ENCODE peak calls at places on chromosomes 12 and 14, in nine cellular contexts. Y is AG10803, Z is AG09309, X is bronchial epithelial cell, A is upper lobe of right lung, C is pancreas, Q is cardiac muscle cell, R is MM.1S, O is Caco-2. U is an unnamed sample.

GRCh38 chr12:75854681-75855309 is 176.8 kb downstream of the PHLDA1 start:
- DNase-seq in Y (peak), Z (peak), X (no peak), A (no peak), C (no peak), Q (peak), R (no peak), O (no peak), U (no peak)

GRCh38 chr14:100715332-100715731 is 11.4 kb upstream of the DLK1 start:
- DNase-seq in Y (no peak), Z (no peak), X (no peak), A (no peak), C (no peak), Q (no peak), R (no peak), O (no peak), U (no peak)

GRCh38 chr14:52607061-52607460 is 54.4 kb downstream of the GPR137C start:
- DNase-seq in Y (no peak), Z (no peak), X (no peak), A (no peak), C (no peak), Q (no peak), R (no peak), O (no peak), U (no peak)

GRCh38 chr14:105850853-105851581 is 324.6 kb downstream of the TMEM121 start:
- DNase-seq in Y (no peak), Z (no peak), X (no peak), A (no peak), C (no peak), Q (no peak), R (no peak), O (no peak), U (no peak)

GRCh38 chr12:6887460-6887859 is 14.4 kb upstream of the SPSB2 start:
- DNase-seq in Y (no peak), Z (no peak), X (no peak), A (peak), C (no peak), Q (no peak), R (no peak), O (no peak), U (no peak)

GRCh38 chr14:76267322-76268012 is 108.5 kb upstream of the ESRRB start:
- DNase-seq in Y (peak), Z (no peak), X (peak), A (peak), C (peak), Q (peak), R (no peak), O (peak), U (no peak)

GRCh38 chr14:103346286-103346685 is 12.2 kb downstream of the EIF5 start:
- DNase-seq in Y (peak), Z (no peak), X (no peak), A (no peak), C (no peak), Q (no peak), R (no peak), O (no peak), U (no peak)

GRCh38 chr12:75739916-75740315 is 228.5 kb upstream of the KRR1 start:
- DNase-seq in Y (no peak), Z (no peak), X (no peak), A (peak), C (no peak), Q (no peak), R (no peak), O (no peak), U (no peak)

GRCh38 chr12:24778486-24779304 is 170.2 kb downstream of the BCAT1 start:
- DNase-seq in Y (peak), Z (peak), X (peak), A (no peak), C (no peak), Q (peak), R (peak), O (no peak), U (peak)

GRCh38 chr12:10722905-10723866 is at the start of gene YBX3:
- DNase-seq in Y (peak), Z (peak), X (peak), A (peak), C (peak), Q (peak), R (peak), O (peak), U (peak)

GRCh38 chr14:68249534-68250517 is 430.2 kb downstream of the RAD51B start:
- DNase-seq in Y (peak), Z (no peak), X (peak), A (no peak), C (no peak), Q (peak), R (no peak), O (peak), U (no peak)

GRCh38 chr12:95216704-95217376 is 427 bp downstream of the FGD6 start:
- DNase-seq in Y (no peak), Z (no peak), X (no peak), A (no peak), C (no peak), Q (peak), R (peak), O (no peak), U (peak)

GRCh38 chr12:114933428-114934160 is 249.6 kb upstream of the TBX3 start:
- DNase-seq in Y (peak), Z (peak), X (no peak), A (no peak), C (no peak), Q (peak), R (no peak), O (peak), U (peak)

GRCh38 chr12:108122644-108123043 is 6.4 kb upstream of the WSCD2 start:
- DNase-seq in Y (no peak), Z (no peak), X (no peak), A (no peak), C (no peak), Q (no peak), R (no peak), O (no peak), U (no peak)

GRCh38 chr14:25375639-25376038 is 325.7 kb upstream of the STXBP6 start:
- DNase-seq in Y (no peak), Z (no peak), X (no peak), A (no peak), C (no peak), Q (no peak), R (no peak), O (no peak), U (no peak)

GRCh38 chr14:25381498-25381897 is 331.6 kb upstream of the STXBP6 start:
- DNase-seq in Y (no peak), Z (no peak), X (no peak), A (no peak), C (no peak), Q (no peak), R (no peak), O (peak), U (no peak)
- TF ChIP-seq CTCF in Y (peak), Z (peak), X (no peak), A (no peak), C (peak), Q (no peak), R (peak), O (peak), U (peak)

GRCh38 chr14:74637184-74637562 is 25.1 kb upstream of the LTBP2 start:
- DNase-seq in Y (no peak), Z (no peak), X (no peak), A (no peak), C (no peak), Q (no peak), R (no peak), O (no peak), U (no peak)

GRCh38 chr14:74635831-74636230 is 23.8 kb upstream of the LTBP2 start:
- DNase-seq in Y (no peak), Z (no peak), X (no peak), A (no peak), C (no peak), Q (no peak), R (no peak), O (no peak), U (no peak)

GRCh38 chr14:74636424-74637183 is 24.6 kb upstream of the LTBP2 start:
- DNase-seq in Y (peak), Z (no peak), X (peak), A (no peak), C (no peak), Q (no peak), R (no peak), O (no peak), U (no peak)

GRCh38 chr14:74638970-74639369 is 26.9 kb upstream of the LTBP2 start:
- DNase-seq in Y (peak), Z (no peak), X (no peak), A (no peak), C (no peak), Q (peak), R (no peak), O (no peak), U (no peak)

GRCh38 chr14:74638066-74638465 is 26.0 kb upstream of the LTBP2 start:
- DNase-seq in Y (no peak), Z (no peak), X (no peak), A (no peak), C (no peak), Q (no peak), R (no peak), O (no peak), U (no peak)
- TF ChIP-seq CTCF in Y (no peak), Z (no peak), X (no peak), A (no peak), C (no peak), Q (no peak), R (no peak), O (no peak), U (no peak)

GRCh38 chr14:97295108-97295710 is 498.0 kb downstream of the VRK1 start:
- DNase-seq in Y (no peak), Z (no peak), X (no peak), A (no peak), C (no peak), Q (no peak), R (no peak), O (no peak), U (no peak)

GRCh38 chr14:97301931-97302559 is 504.9 kb downstream of the VRK1 start:
- DNase-seq in Y (no peak), Z (no peak), X (no peak), A (no peak), C (no peak), Q (no peak), R (no peak), O (no peak), U (no peak)

GRCh38 chr14:97299661-97300060 is 502.5 kb downstream of the VRK1 start:
- DNase-seq in Y (no peak), Z (no peak), X (no peak), A (no peak), C (no peak), Q (no peak), R (no peak), O (no peak), U (peak)

DNA sequence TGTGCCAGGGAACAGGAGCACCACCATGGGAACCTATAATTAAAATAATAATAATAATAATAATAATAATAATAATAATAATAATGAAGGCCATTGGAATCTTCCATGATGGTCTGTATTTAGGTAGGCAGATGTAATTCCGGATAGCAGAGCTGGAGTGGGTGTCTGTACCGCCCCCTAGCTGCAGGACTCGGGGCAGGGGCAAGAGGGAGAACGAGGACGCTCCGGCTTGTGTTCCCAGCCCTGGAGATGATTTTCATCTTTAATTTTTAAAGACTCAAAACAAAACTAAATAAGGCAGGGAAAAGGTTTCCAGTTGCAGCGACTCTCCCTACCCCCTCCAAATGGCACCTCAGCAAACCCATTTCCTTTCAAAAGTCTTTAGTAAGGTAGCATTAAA is 501.1 kb downstream of the VRK1 start:
- DNase-seq in Y (no peak), Z (no peak), X (no peak), A (no peak), C (no peak), Q (no peak), R (no peak), O (no peak), U (no peak)
- TF ChIP-seq CTCF in Y (no peak), Z (no peak), X (no peak), A (no peak), C (no peak), Q (no peak), R (no peak), O (no peak), U (peak)

GRCh38 chr14:77988966-77989365 is 181.2 kb upstream of the NRXN3 start:
- DNase-seq in Y (peak), Z (peak), X (peak), A (no peak), C (no peak), Q (peak), R (no peak), O (no peak), U (peak)
- TF ChIP-seq CTCF in Y (no peak), Z (no peak), X (no peak), A (no peak), C (no peak), Q (no peak), R (no peak), O (no peak), U (no peak)

GRCh38 chr12:64459388-64460024 is 7.6 kb downstream of the TBK1 start:
- DNase-seq in Y (peak), Z (no peak), X (no peak), A (no peak), C (no peak), Q (no peak), R (peak), O (no peak), U (no peak)
- TF ChIP-seq CTCF in Y (no peak), Z (no peak), X (no peak), A (no peak), C (no peak), Q (no peak), R (no peak), O (no peak), U (no peak)

GRCh38 chr14:55975281-55975905 is 142.8 kb upstream of the PELI2 start:
- DNase-seq in Y (no peak), Z (no peak), X (no peak), A (no peak), C (no peak), Q (no peak), R (no peak), O (no peak), U (no peak)

GRCh38 chr14:55979096-55979495 is 139.1 kb upstream of the PELI2 start:
- DNase-seq in Y (no peak), Z (no peak), X (no peak), A (no peak), C (no peak), Q (no peak), R (no peak), O (no peak), U (no peak)

GRCh38 chr14:55976619-55977018 is 141.6 kb upstream of the PELI2 start:
- DNase-seq in Y (no peak), Z (no peak), X (peak), A (no peak), C (no peak), Q (peak), R (no peak), O (no peak), U (no peak)

GRCh38 chr14:55976219-55976618 is 142.0 kb upstream of the PELI2 start:
- DNase-seq in Y (no peak), Z (no peak), X (no peak), A (no peak), C (no peak), Q (no peak), R (no peak), O (no peak), U (no peak)

DNA sequence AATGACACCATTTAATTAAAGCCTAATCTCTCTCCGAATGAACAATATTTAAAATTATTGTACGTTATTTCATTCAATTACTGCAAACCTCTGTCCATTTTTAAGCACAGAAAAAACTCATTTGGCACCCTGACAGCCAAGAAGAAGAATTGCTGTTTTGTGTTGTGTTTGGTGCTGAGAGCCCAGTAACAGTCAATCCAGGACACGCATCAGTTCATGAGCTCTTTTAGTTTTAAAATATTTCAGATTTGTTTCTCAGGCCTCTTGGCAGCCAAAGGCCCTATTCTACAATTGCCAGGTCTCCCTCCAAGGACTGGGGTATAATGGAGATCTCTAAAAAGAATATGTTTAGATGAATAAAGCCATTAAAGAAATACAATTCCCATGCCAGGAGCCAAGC is 140.9 kb upstream of the PELI2 start:
- DNase-seq in Y (no peak), Z (no peak), X (no peak), A (no peak), C (no peak), Q (no peak), R (no peak), O (no peak), U (no peak)
- TF ChIP-seq CTCF in Y (no peak), Z (no peak), X (no peak), A (no peak), C (no peak), Q (no peak), R (no peak), O (no peak), U (no peak)

DNA sequence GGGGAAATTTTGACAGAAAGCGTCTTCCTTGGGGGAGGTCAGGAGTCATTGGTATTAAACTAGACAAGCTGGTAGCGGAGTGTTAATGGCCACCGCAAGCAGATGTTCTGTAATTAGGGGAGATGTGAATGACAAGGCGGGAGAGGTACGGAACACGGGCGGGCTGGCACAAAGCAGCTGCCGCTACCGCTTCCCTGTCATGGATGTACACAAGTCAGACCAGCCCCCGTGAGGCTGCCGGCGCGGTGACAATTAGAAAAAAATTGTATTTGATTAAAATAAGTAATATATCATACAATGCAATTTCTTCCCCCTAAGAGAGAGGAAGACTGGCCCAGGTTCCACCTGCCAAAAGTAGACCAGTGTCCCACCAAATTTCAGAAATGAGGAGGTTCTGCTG is 501.6 kb downstream of the VRK1 start:
- DNase-seq in Y (no peak), Z (no peak), X (no peak), A (no peak), C (no peak), Q (no peak), R (no peak), O (no peak), U (no peak)
- TF ChIP-seq CTCF in Y (no peak), Z (no peak), X (no peak), A (no peak), C (no peak), Q (no peak), R (no peak), O (no peak), U (no peak)

DNA sequence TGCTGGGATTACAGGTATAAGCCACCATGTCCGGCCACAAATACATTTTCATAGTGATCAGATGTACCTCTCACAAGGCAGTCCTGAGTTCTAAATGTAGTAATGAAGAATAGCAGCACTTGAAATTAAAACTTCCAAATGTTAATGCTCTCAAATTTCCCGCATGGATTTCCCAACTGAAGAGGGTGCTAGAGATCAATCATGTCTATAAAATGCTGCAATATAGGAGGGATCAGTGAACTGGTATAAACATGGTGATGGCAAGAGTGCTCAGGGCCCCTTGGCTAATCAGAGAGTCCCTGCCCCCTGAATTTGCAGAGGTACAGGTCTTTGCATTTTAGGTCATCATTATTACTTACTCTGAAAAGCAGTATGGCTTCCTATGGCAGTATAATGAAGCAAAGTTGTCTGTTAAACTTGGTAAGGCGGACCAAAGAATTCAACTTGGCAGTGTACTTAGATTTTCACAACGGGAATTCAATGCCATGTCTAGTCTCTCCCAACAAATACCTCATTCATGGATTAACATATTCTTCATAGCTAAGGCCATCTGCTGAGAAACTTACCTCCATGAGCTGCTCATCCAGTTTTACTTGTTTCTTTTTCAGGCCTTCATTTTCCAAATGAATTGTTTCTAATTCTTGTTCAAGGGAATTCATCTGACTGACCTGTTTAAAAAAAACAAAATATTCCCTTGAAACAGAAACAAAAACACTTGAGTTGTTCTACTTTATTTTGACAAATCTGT is 67.0 kb upstream of the SAV1 start:
- DNase-seq in Y (no peak), Z (no peak), X (peak), A (no peak), C (no peak), Q (no peak), R (no peak), O (no peak), U (no peak)
- TF ChIP-seq CTCF in Y (no peak), Z (peak), X (no peak), A (no peak), C (peak), Q (no peak), R (no peak), O (peak), U (no peak)

DNA sequence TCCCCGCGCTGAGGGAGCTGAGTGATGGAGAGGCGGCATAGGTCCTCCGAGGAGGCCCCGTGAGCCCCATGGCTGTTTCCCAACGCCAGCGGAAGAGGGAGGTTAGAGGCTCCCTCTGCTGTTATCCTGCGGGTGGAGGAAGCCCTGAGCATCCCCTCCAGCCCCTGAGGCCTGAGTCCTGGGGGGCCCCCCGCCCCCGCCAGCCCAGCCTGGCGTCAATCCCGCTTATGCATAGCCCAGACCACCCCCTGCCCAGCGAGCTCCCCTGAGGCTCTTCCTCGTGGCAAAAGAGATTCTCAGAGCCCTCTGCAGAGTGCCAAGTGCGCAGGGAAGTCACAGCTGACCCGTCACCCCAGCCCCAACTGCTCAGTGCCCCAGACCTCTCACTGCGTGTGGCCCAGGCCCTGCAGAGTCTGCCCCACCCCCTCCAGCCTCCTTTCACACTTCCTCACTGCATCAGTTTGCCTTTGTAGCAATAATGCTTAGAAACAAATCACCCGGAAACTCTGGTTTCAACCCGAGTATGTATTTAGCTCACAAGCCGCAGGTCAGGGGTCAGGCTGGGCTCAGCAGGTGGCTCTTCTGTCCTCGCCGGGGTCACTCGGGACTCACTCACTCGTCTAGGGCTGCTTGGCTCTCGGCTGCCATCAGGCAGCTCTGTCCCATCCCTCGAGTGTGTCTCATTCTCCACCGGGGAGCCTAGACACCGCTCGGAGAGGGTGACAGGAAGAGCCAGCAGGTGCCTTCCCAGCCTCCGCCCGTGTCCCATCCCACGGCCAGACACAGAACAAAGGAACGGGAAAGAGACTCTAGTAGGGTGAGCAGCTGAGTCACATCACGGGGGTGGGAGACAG is 44.8 kb upstream of the GALNT9 start:
- DNase-seq in Y (no peak), Z (no peak), X (no peak), A (peak), C (peak), Q (peak), R (no peak), O (no peak), U (no peak)
- TF ChIP-seq CTCF in Y (no peak), Z (peak), X (no peak), A (no peak), C (no peak), Q (peak), R (no peak), O (no peak), U (no peak)

U was measured in MCF 10A.